ENCODE peak calls at places on chromosomes 2 and 18, in five cellular contexts. Z is AG04449, P is IMR-90, F is stomach, X is tibial artery. J is an unnamed sample.

GRCh38 chr2:46818819-46819218 is 96.8 kb downstream of the MCFD2 start:
- DNase-seq in Z (no peak), P (no peak), F (no peak), X (peak; percentile 17), J (no peak)

GRCh38 chr2:176112375-176113302 is 3.9 kb upstream of the HOXD10 start:
- DNase-seq in Z (no peak), P (no peak), F (no peak), X (no peak), J (no peak)

GRCh38 chr2:154698238-154698788 is at the start of gene KCNJ3:
- DNase-seq in Z (no peak), P (no peak), F (no peak), X (no peak), J (no peak)

GRCh38 chr2:38697116-38697840 is 31.4 kb downstream of the GALM start:
- DNase-seq in Z (no peak), P (no peak), F (no peak), X (no peak), J (no peak)

GRCh38 chr2:176752295-176752694 is 460.3 kb upstream of the HNRNPA3 start:
- DNase-seq in Z (no peak), P (no peak), F (no peak), X (no peak), J (no peak)

GRCh38 chr2:203808041-203808750 is 59.4 kb upstream of the CTLA4 start:
- DNase-seq in Z (peak; percentile 87), P (peak; percentile 95), F (no peak), X (no peak), J (no peak)

GRCh38 chr2:74845217-74845751 is 11.4 kb downstream of the HK2 start:
- DNase-seq in Z (peak; percentile 52), P (peak; percentile 94), F (peak; percentile 93), X (peak; percentile 84), J (peak; percentile 78)

GRCh38 chr2:43226955-43227829 is 786 bp upstream of the ZFP36L2 start:
- DNase-seq in Z (no peak), P (peak; percentile 68), F (peak; percentile 98), X (peak; percentile 97), J (no peak)

GRCh38 chr2:139992711-139993345 is 1212.6 kb upstream of the NXPH2 start:
- DNase-seq in Z (no peak), P (no peak), F (no peak), X (no peak), J (no peak)

GRCh38 chr2:139990646-139991335 is 1210.6 kb upstream of the NXPH2 start:
- DNase-seq in Z (no peak), P (no peak), F (no peak), X (no peak), J (no peak)

GRCh38 chr2:139992078-139992477 is 1211.9 kb upstream of the NXPH2 start:
- DNase-seq in Z (no peak), P (no peak), F (no peak), X (no peak), J (no peak)
- TF ChIP-seq CTCF in Z (no peak), P (no peak), F (no peak), X (no peak), J (no peak)

DNA sequence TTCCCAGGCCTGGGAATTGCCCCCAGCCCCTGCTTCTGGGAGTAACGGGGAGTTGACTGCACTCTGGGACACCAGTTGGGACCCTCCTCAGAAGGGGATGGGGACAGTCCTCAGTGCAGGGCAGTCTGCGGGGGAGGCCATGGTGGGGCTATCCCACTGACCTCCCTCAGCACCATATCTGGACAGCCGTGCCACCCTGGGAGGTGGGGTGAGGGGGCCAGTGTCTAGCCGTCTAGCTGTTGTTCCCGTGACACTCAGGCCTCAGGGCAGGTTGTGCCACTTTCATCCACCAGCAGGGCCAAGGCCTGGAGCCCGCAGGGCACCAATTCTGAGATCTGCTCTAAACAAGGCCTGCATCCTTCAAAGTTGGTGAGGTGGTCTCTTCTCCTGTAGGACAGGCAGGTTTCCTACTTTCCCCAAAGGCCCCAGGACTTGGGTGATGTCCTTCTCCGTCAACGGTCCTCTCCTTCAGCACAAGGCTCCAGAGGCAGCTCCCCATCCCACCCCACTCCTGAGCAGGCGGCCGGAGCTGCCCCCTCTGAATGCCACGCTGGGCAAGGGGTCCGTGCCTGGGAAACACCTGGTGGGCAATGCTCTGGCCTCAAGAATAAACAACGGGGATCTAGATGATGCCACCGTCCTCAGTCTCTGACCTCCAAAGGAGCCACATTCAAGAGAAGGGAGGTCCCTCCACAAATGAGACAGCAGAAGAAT is 43.0 kb upstream of the PTMA start:
- DNase-seq in Z (no peak), P (no peak), F (no peak), X (no peak), J (no peak)
- H3K4me3 ChIP-seq in Z (peak overlapping the region; percentile 60), P (no peak overlapping the region), F (peak overlapping the region; percentile 36), X (peak overlapping the region; percentile 55), J (no peak overlapping the region)

GRCh38 chr2:223900531-223900930 is 44.6 kb downstream of the WDFY1 start:
- DNase-seq in Z (no peak), P (no peak), F (no peak), X (no peak), J (no peak)
- TF ChIP-seq CTCF in Z (no peak), P (no peak), F (no peak), X (no peak), J (no peak)

DNA sequence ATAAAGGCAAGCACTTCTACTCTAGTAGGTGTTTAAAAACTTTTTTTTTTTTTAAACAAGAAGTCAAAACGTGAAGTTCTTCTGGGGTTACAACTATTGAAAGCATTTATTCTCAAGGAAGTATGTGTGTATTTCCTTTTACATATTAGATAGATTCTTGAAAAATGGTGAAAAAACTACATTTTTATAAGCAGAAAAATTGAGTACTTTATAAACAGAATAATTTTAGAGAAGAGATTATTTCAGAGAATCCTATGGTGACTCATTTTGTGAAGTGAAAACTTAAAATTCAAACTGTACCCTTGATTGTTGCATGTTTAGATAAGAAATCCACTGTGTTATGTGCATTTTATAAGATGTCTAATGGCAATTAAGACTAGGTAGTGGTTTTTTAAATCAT is 2.9 kb downstream of the EML4 start:
- DNase-seq in Z (no peak), P (no peak), F (no peak), X (no peak), J (no peak)
- H3K4me3 ChIP-seq in Z (peak overlapping the region; percentile 94), P (peak overlapping the region; percentile 92), F (peak overlapping the region; percentile 64), X (no peak overlapping the region), J (peak overlapping the region; percentile 86)

DNA sequence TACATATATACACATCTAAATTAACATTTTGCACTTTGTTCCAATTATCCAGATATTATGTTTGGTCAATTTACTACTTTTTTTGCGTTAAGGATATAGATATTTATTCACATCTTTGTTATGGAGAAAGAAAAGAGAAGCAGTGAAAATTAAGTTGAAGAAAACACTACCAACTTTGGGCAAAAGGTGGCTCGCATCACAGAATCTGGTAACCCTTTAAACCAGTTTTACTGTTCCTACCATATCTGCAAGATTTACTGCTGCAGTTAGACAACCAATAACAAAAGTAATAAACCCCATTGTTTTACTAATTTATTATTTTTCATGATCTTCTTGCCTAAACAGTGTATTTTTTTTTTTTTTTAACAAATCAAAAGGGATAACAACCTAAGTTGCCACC is 53.6 kb downstream of the SMAD2 start:
- DNase-seq in Z (no peak), P (no peak), F (no peak), X (no peak), J (no peak)
- TF ChIP-seq CTCF in Z (no peak), P (no peak), F (no peak), X (no peak), J (no peak)

J was measured in HFF-Myc.